ENCODE peak calls at places on chromosomes 16 and 17, in nine cellular contexts. One of them, this sample, is unnamed.

GRCh38 chr16:19488213-19488640 is 33.7 kb downstream of the GDE1 start:
- DNase-seq in adrenal gland: no peak
- DNase-seq in skeletal muscle cell: no peak
- DNase-seq in fibroblast of the aortic adventitia: no peak
- DNase-seq in transverse colon: peak
- DNase-seq in foreskin fibroblast: no peak
- DNase-seq in uterus: no peak
- DNase-seq in pancreas: no peak
- DNase-seq in heart left ventricle: no peak
- DNase-seq in this sample: no peak

GRCh38 chr16:2691491-2692248 is 9.3 kb downstream of the KCTD5 start:
- DNase-seq in adrenal gland: peak
- DNase-seq in skeletal muscle cell: no peak
- DNase-seq in fibroblast of the aortic adventitia: no peak
- DNase-seq in transverse colon: no peak
- DNase-seq in foreskin fibroblast: peak
- DNase-seq in uterus: no peak
- DNase-seq in pancreas: no peak
- DNase-seq in heart left ventricle: peak
- DNase-seq in this sample: no peak

GRCh38 chr16:57577214-57577613 is 34.8 kb downstream of the ADGRG5 start:
- DNase-seq in adrenal gland: no peak
- DNase-seq in skeletal muscle cell: no peak
- DNase-seq in fibroblast of the aortic adventitia: no peak
- DNase-seq in transverse colon: no peak
- DNase-seq in foreskin fibroblast: no peak
- DNase-seq in uterus: no peak
- DNase-seq in pancreas: no peak
- DNase-seq in heart left ventricle: no peak
- DNase-seq in this sample: no peak

GRCh38 chr17:7080445-7081041 is 492 bp upstream of the CLEC10A start:
- DNase-seq in adrenal gland: no peak
- DNase-seq in skeletal muscle cell: no peak
- DNase-seq in fibroblast of the aortic adventitia: peak
- DNase-seq in transverse colon: no peak
- DNase-seq in foreskin fibroblast: no peak
- DNase-seq in uterus: no peak
- DNase-seq in pancreas: no peak
- DNase-seq in heart left ventricle: no peak
- DNase-seq in this sample: no peak

GRCh38 chr17:31726980-31727427 is 132.0 kb downstream of the COPRS start:
- DNase-seq in adrenal gland: no peak
- DNase-seq in skeletal muscle cell: no peak
- DNase-seq in fibroblast of the aortic adventitia: no peak
- DNase-seq in transverse colon: no peak
- DNase-seq in foreskin fibroblast: peak
- DNase-seq in uterus: peak
- DNase-seq in pancreas: no peak
- DNase-seq in heart left ventricle: no peak
- DNase-seq in this sample: no peak

GRCh38 chr17:48149174-48150106 is 41.9 kb downstream of the SNX11 start:
- DNase-seq in adrenal gland: no peak
- DNase-seq in skeletal muscle cell: no peak
- DNase-seq in fibroblast of the aortic adventitia: no peak
- DNase-seq in transverse colon: no peak
- DNase-seq in foreskin fibroblast: peak
- DNase-seq in uterus: no peak
- DNase-seq in pancreas: no peak
- DNase-seq in heart left ventricle: no peak
- DNase-seq in this sample: no peak

GRCh38 chr17:47694818-47695663 is 1.1 kb downstream of the TBKBP1 start:
- DNase-seq in adrenal gland: peak
- DNase-seq in skeletal muscle cell: no peak
- DNase-seq in fibroblast of the aortic adventitia: peak
- DNase-seq in transverse colon: peak
- DNase-seq in foreskin fibroblast: peak
- DNase-seq in uterus: peak
- DNase-seq in pancreas: no peak
- DNase-seq in heart left ventricle: peak
- DNase-seq in this sample: peak

GRCh38 chr16:6611535-6611934 is 721.1 kb upstream of the RBFOX1 start:
- DNase-seq in adrenal gland: no peak
- DNase-seq in skeletal muscle cell: no peak
- DNase-seq in fibroblast of the aortic adventitia: no peak
- DNase-seq in transverse colon: no peak
- DNase-seq in foreskin fibroblast: no peak
- DNase-seq in uterus: no peak
- DNase-seq in pancreas: no peak
- DNase-seq in heart left ventricle: no peak
- DNase-seq in this sample: no peak

GRCh38 chr16:15954814-15955151 is 5.4 kb downstream of the ABCC1 start:
- DNase-seq in adrenal gland: no peak
- DNase-seq in skeletal muscle cell: no peak
- DNase-seq in fibroblast of the aortic adventitia: peak
- DNase-seq in transverse colon: no peak
- DNase-seq in foreskin fibroblast: peak
- DNase-seq in uterus: no peak
- DNase-seq in pancreas: no peak
- DNase-seq in heart left ventricle: peak
- DNase-seq in this sample: no peak

GRCh38 chr17:81233316-81233715 is 5.5 kb downstream of the TEPSIN start:
- DNase-seq in adrenal gland: no peak
- DNase-seq in skeletal muscle cell: no peak
- DNase-seq in fibroblast of the aortic adventitia: no peak
- DNase-seq in transverse colon: no peak
- DNase-seq in foreskin fibroblast: no peak
- DNase-seq in uterus: no peak
- DNase-seq in pancreas: no peak
- DNase-seq in heart left ventricle: no peak
- DNase-seq in this sample: no peak

GRCh38 chr16:53518550-53519416 is 15.8 kb upstream of the AKTIP start:
- DNase-seq in adrenal gland: no peak
- DNase-seq in skeletal muscle cell: peak
- DNase-seq in fibroblast of the aortic adventitia: peak
- DNase-seq in transverse colon: peak
- DNase-seq in foreskin fibroblast: peak
- DNase-seq in uterus: peak
- DNase-seq in pancreas: no peak
- DNase-seq in heart left ventricle: no peak
- DNase-seq in this sample: peak

GRCh38 chr16:89313583-89313982 is 96.1 kb downstream of the ZNF778 start:
- DNase-seq in adrenal gland: no peak
- DNase-seq in skeletal muscle cell: no peak
- DNase-seq in fibroblast of the aortic adventitia: no peak
- DNase-seq in transverse colon: no peak
- DNase-seq in foreskin fibroblast: no peak
- DNase-seq in uterus: no peak
- DNase-seq in pancreas: no peak
- DNase-seq in heart left ventricle: no peak
- DNase-seq in this sample: no peak

GRCh38 chr16:85617948-85618347 is 4.8 kb downstream of the GSE1 start:
- DNase-seq in adrenal gland: no peak
- DNase-seq in skeletal muscle cell: no peak
- DNase-seq in fibroblast of the aortic adventitia: no peak
- DNase-seq in transverse colon: no peak
- DNase-seq in foreskin fibroblast: no peak
- DNase-seq in uterus: no peak
- DNase-seq in pancreas: no peak
- DNase-seq in heart left ventricle: no peak
- DNase-seq in this sample: no peak
- H3K4me3 ChIP-seq in adrenal gland: no peak
- H3K4me3 ChIP-seq in skeletal muscle cell: no peak
- H3K4me3 ChIP-seq in fibroblast of the aortic adventitia: no peak
- H3K4me3 ChIP-seq in transverse colon: no peak
- H3K4me3 ChIP-seq in foreskin fibroblast: no peak
- H3K4me3 ChIP-seq in uterus: no peak
- H3K4me3 ChIP-seq in pancreas: no peak
- H3K4me3 ChIP-seq in heart left ventricle: no peak
- H3K4me3 ChIP-seq in this sample: no peak

GRCh38 chr17:12574525-12574924 is 91.2 kb upstream of the MYOCD start:
- DNase-seq in adrenal gland: no peak
- DNase-seq in skeletal muscle cell: no peak
- DNase-seq in fibroblast of the aortic adventitia: no peak
- DNase-seq in transverse colon: no peak
- DNase-seq in foreskin fibroblast: no peak
- DNase-seq in uterus: no peak
- DNase-seq in pancreas: no peak
- DNase-seq in heart left ventricle: no peak
- DNase-seq in this sample: no peak

GRCh38 chr17:12580640-12581039 is 85.0 kb upstream of the MYOCD start:
- DNase-seq in adrenal gland: no peak
- DNase-seq in skeletal muscle cell: no peak
- DNase-seq in fibroblast of the aortic adventitia: no peak
- DNase-seq in transverse colon: no peak
- DNase-seq in foreskin fibroblast: no peak
- DNase-seq in uterus: no peak
- DNase-seq in pancreas: no peak
- DNase-seq in heart left ventricle: no peak
- DNase-seq in this sample: no peak

GRCh38 chr17:12579245-12579644 is 86.4 kb upstream of the MYOCD start:
- DNase-seq in adrenal gland: no peak
- DNase-seq in skeletal muscle cell: no peak
- DNase-seq in fibroblast of the aortic adventitia: no peak
- DNase-seq in transverse colon: no peak
- DNase-seq in foreskin fibroblast: no peak
- DNase-seq in uterus: no peak
- DNase-seq in pancreas: no peak
- DNase-seq in heart left ventricle: no peak
- DNase-seq in this sample: no peak

GRCh38 chr17:12571606-12572005 is 94.1 kb upstream of the MYOCD start:
- DNase-seq in adrenal gland: no peak
- DNase-seq in skeletal muscle cell: no peak
- DNase-seq in fibroblast of the aortic adventitia: no peak
- DNase-seq in transverse colon: no peak
- DNase-seq in foreskin fibroblast: no peak
- DNase-seq in uterus: no peak
- DNase-seq in pancreas: no peak
- DNase-seq in heart left ventricle: no peak
- DNase-seq in this sample: no peak

GRCh38 chr17:12575641-12576040 is 90.0 kb upstream of the MYOCD start:
- DNase-seq in adrenal gland: no peak
- DNase-seq in skeletal muscle cell: no peak
- DNase-seq in fibroblast of the aortic adventitia: no peak
- DNase-seq in transverse colon: no peak
- DNase-seq in foreskin fibroblast: no peak
- DNase-seq in uterus: no peak
- DNase-seq in pancreas: no peak
- DNase-seq in heart left ventricle: no peak
- DNase-seq in this sample: no peak
- H3K4me3 ChIP-seq in adrenal gland: no peak
- H3K4me3 ChIP-seq in skeletal muscle cell: no peak
- H3K4me3 ChIP-seq in fibroblast of the aortic adventitia: no peak
- H3K4me3 ChIP-seq in transverse colon: no peak
- H3K4me3 ChIP-seq in foreskin fibroblast: no peak
- H3K4me3 ChIP-seq in uterus: no peak
- H3K4me3 ChIP-seq in pancreas: no peak
- H3K4me3 ChIP-seq in heart left ventricle: no peak
- H3K4me3 ChIP-seq in this sample: no peak

GRCh38 chr17:45289316-45290268 is 27.2 kb downstream of the MAP3K14 start:
- DNase-seq in adrenal gland: no peak
- DNase-seq in skeletal muscle cell: no peak
- DNase-seq in fibroblast of the aortic adventitia: no peak
- DNase-seq in transverse colon: no peak
- DNase-seq in foreskin fibroblast: no peak
- DNase-seq in uterus: no peak
- DNase-seq in pancreas: peak
- DNase-seq in heart left ventricle: no peak
- DNase-seq in this sample: no peak
- H3K4me3 ChIP-seq in adrenal gland: no peak
- H3K4me3 ChIP-seq in skeletal muscle cell: no peak
- H3K4me3 ChIP-seq in fibroblast of the aortic adventitia: no peak
- H3K4me3 ChIP-seq in transverse colon: no peak
- H3K4me3 ChIP-seq in foreskin fibroblast: no peak
- H3K4me3 ChIP-seq in uterus: no peak
- H3K4me3 ChIP-seq in pancreas: no peak
- H3K4me3 ChIP-seq in heart left ventricle: no peak
- H3K4me3 ChIP-seq in this sample: no peak

GRCh38 chr17:40325156-40326013 is 16.4 kb downstream of the RARA start:
- DNase-seq in adrenal gland: no peak
- DNase-seq in skeletal muscle cell: no peak
- DNase-seq in fibroblast of the aortic adventitia: no peak
- DNase-seq in transverse colon: no peak
- DNase-seq in foreskin fibroblast: peak
- DNase-seq in uterus: no peak
- DNase-seq in pancreas: no peak
- DNase-seq in heart left ventricle: peak
- DNase-seq in this sample: no peak

GRCh38 chr17:40327735-40328385 is 18.9 kb downstream of the RARA start:
- DNase-seq in adrenal gland: no peak
- DNase-seq in skeletal muscle cell: no peak
- DNase-seq in fibroblast of the aortic adventitia: peak
- DNase-seq in transverse colon: no peak
- DNase-seq in foreskin fibroblast: peak
- DNase-seq in uterus: peak
- DNase-seq in pancreas: no peak
- DNase-seq in heart left ventricle: peak
- DNase-seq in this sample: no peak

GRCh38 chr17:40326832-40327199 is 17.8 kb downstream of the RARA start:
- DNase-seq in adrenal gland: no peak
- DNase-seq in skeletal muscle cell: no peak
- DNase-seq in fibroblast of the aortic adventitia: peak
- DNase-seq in transverse colon: no peak
- DNase-seq in foreskin fibroblast: peak
- DNase-seq in uterus: peak
- DNase-seq in pancreas: no peak
- DNase-seq in heart left ventricle: peak
- DNase-seq in this sample: no peak

GRCh38 chr17:40327244-40327666 is 18.3 kb downstream of the RARA start:
- DNase-seq in adrenal gland: no peak
- DNase-seq in skeletal muscle cell: no peak
- DNase-seq in fibroblast of the aortic adventitia: no peak
- DNase-seq in transverse colon: no peak
- DNase-seq in foreskin fibroblast: no peak
- DNase-seq in uterus: no peak
- DNase-seq in pancreas: no peak
- DNase-seq in heart left ventricle: peak
- DNase-seq in this sample: no peak

DNA sequence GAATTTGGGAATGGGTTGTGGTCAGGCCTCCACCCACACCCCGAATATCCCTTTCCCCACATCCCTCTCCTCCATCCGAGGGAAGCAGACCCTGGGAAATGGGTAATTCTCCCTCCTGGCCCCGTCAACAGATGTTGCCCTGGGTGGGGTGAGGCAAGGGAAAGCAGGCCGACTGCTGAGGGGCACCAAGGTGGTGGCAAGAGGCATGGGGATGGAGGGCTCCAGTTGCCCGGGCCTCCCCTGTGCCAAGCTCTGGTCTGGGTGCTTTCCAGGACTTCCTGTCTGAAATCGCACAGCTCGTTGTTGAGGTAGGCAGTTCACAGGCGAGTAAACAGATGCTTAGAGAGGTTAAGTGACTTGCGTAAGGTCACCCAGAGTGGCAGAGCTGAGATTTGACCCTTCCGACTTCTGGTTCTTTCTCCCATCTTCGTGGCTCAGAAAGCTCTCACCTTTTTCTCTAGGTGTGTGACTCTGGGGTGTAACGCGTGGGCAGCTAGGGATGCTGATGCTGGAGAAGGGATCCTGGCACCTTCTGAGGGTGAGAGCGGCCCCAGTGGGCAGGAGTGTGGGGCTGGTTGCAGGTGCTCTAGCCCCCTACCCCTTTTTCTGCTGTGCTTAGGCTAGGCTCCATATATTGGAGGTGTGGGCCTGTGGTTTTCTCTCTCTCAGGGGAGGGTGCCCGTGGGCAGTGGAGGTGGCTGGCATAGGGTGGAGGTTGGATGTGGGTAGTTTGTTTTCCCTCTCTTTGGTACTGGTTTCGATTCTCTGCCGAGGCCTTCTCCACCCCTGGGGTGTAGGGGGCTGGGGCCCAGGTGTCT is 17.2 kb downstream of the RARA start:
- DNase-seq in adrenal gland: peak
- DNase-seq in skeletal muscle cell: no peak
- DNase-seq in fibroblast of the aortic adventitia: no peak
- DNase-seq in transverse colon: peak
- DNase-seq in foreskin fibroblast: no peak
- DNase-seq in uterus: no peak
- DNase-seq in pancreas: no peak
- DNase-seq in heart left ventricle: peak
- DNase-seq in this sample: no peak
- H3K4me3 ChIP-seq in adrenal gland: no peak
- H3K4me3 ChIP-seq in skeletal muscle cell: no peak
- H3K4me3 ChIP-seq in fibroblast of the aortic adventitia: peak
- H3K4me3 ChIP-seq in transverse colon: no peak
- H3K4me3 ChIP-seq in foreskin fibroblast: no peak
- H3K4me3 ChIP-seq in uterus: no peak
- H3K4me3 ChIP-seq in pancreas: no peak
- H3K4me3 ChIP-seq in heart left ventricle: no peak
- H3K4me3 ChIP-seq in this sample: no peak

This sample was measured in lower leg skin.